ENCODE peak calls at places on chromosomes 5 and 9, in nine cellular contexts. M is T47D; F is small intestine; P is IMR-90; Q is activated CD4-positive, alpha-beta T cell treated with anti-CD3 and anti-CD28 coated beads, Interleukin-2, amount 50 U/mL, for 1 hour; U is pons; B is DMS 273 treated with DMSO at 0.1 percent for 48 hours; H is activated naive CD8-positive, alpha-beta T cell treated with anti-CD3 and anti-CD28 coated beads for 36 hours; S is EL. V is an unnamed sample.

GRCh38 chr5:15203376-15203775 is 296.6 kb upstream of the FBXL7 start:
- DNase-seq in M (no peak), F (no peak), P (peak), Q (no peak), U (no peak), B (no peak), H (no peak), S (peak), V (no peak)

GRCh38 chr9:129208191-129209091 is 30.4 kb upstream of the IER5L start:
- DNase-seq in M (no peak), F (peak), P (no peak), Q (peak), U (no peak), B (no peak), H (peak), S (no peak), V (peak)

GRCh38 chr5:169164481-169164925 is 136.4 kb downstream of the SLIT3 start:
- DNase-seq in M (no peak), F (no peak), P (no peak), Q (no peak), U (no peak), B (no peak), H (no peak), S (peak), V (no peak)

GRCh38 chr9:124137944-124138335 is 119.8 kb upstream of the NEK6 start:
- DNase-seq in M (no peak), F (no peak), P (no peak), Q (no peak), U (no peak), B (no peak), H (no peak), S (no peak), V (no peak)

GRCh38 chr5:136435951-136436544 is 70.7 kb upstream of the TRPC7 start:
- DNase-seq in M (no peak), F (no peak), P (no peak), Q (no peak), U (no peak), B (no peak), H (no peak), S (no peak), V (no peak)

GRCh38 chr9:6852243-6852963 is 94.6 kb downstream of the KDM4C start:
- DNase-seq in M (no peak), F (no peak), P (peak), Q (no peak), U (no peak), B (no peak), H (no peak), S (peak), V (no peak)

GRCh38 chr9:98117984-98118639 is 910 bp downstream of the TRIM14 start:
- DNase-seq in M (peak), F (peak), P (peak), Q (peak), U (no peak), B (peak), H (peak), S (peak), V (peak)

GRCh38 chr5:99060306-99061261 is 131.8 kb upstream of the CHD1 start:
- DNase-seq in M (peak), F (peak), P (peak), Q (peak), U (peak), B (peak), H (peak), S (peak), V (peak)

GRCh38 chr5:139223481-139223880 is 25.3 kb upstream of the SIL1 start:
- DNase-seq in M (no peak), F (no peak), P (no peak), Q (no peak), U (no peak), B (no peak), H (no peak), S (no peak), V (no peak)

GRCh38 chr9:106069241-106069640 is 374.9 kb downstream of the TMEM38B start:
- DNase-seq in M (no peak), F (no peak), P (no peak), Q (no peak), U (no peak), B (no peak), H (no peak), S (no peak), V (no peak)

GRCh38 chr5:145697251-145698016 is 137.7 kb downstream of the PRELID2 start:
- DNase-seq in M (no peak), F (peak), P (peak), Q (no peak), U (no peak), B (peak), H (no peak), S (peak), V (no peak)

GRCh38 chr5:91367374-91367773 is 15.7 kb downstream of the ARRDC3 start:
- DNase-seq in M (no peak), F (no peak), P (no peak), Q (no peak), U (no peak), B (no peak), H (no peak), S (no peak), V (no peak)

V was measured in naive thymus-derived CD8-positive, alpha-beta T cell.